ENCODE peak calls at places on chromosomes 7 and 10, in four cellular contexts. A is heart right ventricle, G is breast epithelium, V is astrocyte of the spinal cord. K is an unnamed sample.

GRCh38 chr10:114577133-114577532 is 80.9 kb downstream of the ABLIM1 start:
- DNase-seq in A (no peak), V (peak; percentile 73), G (no peak), K (peak; percentile 88)

GRCh38 chr7:29596593-29597178 is 33.1 kb downstream of the PRR15 start:
- DNase-seq in V (no peak), G (no peak), A (no peak), K (peak; percentile 54)

GRCh38 chr7:21999896-22000295 is 54.2 kb upstream of the CDCA7L start:
- DNase-seq in A (no peak), V (peak; percentile 13), G (no peak), K (no peak)

GRCh38 chr7:27129729-27130539 is 623 bp downstream of the HOXA4 start:
- DNase-seq in A (no peak), G (no peak), V (no peak), K (no peak)

GRCh38 chr10:1368772-1369171 is 312.6 kb downstream of the WDR37 start:
- DNase-seq in G (no peak), V (no peak), A (no peak), K (no peak)

GRCh38 chr7:80806653-80807052 is 112.2 kb downstream of the SEMA3C start:
- DNase-seq in G (no peak), A (no peak), V (peak; percentile 43), K (no peak)

GRCh38 chr7:47088329-47089067 is 493.4 kb downstream of the TNS3 start:
- DNase-seq in A (peak; percentile 65), V (peak; percentile 65), G (no peak), K (peak; percentile 78)

GRCh38 chr10:119734396-119735332 is 8.8 kb downstream of the INPP5F start:
- DNase-seq in A (no peak), G (no peak), V (peak; percentile 67), K (peak; percentile 37)

GRCh38 chr7:79298145-79298760 is 155.2 kb downstream of the MAGI2 start:
- DNase-seq in G (no peak), V (peak; percentile 73), A (peak; percentile 11), K (peak; percentile 83)

GRCh38 chr7:101718747-101719260 is 89.7 kb upstream of the MYL10 start:
- DNase-seq in V (no peak), G (no peak), A (no peak), K (no peak)

GRCh38 chr10:34135515-34135914 is 679.6 kb downstream of the PARD3 start:
- DNase-seq in V (no peak), G (no peak), A (no peak), K (no peak)

GRCh38 chr10:25059990-25060389 is 43.6 kb downstream of the THNSL1 start:
- DNase-seq in V (peak; percentile 90), A (no peak), G (no peak), K (peak; percentile 93)

GRCh38 chr10:73232887-73233286 is 14.2 kb downstream of the DNAJC9 start:
- DNase-seq in V (no peak), G (no peak), A (no peak), K (no peak)

GRCh38 chr10:30118590-30118989 is 59.2 kb upstream of the JCAD start:
- DNase-seq in V (no peak), G (no peak), A (no peak), K (no peak)

GRCh38 chr7:74038194-74038961 is 10.4 kb downstream of the ELN start:
- DNase-seq in V (no peak), A (no peak), G (no peak), K (no peak)

GRCh38 chr10:28331821-28332220 is 29.0 kb upstream of the MPP7 start:
- DNase-seq in V (peak; percentile 95), A (no peak), G (no peak), K (peak; percentile 25)

GRCh38 chr7:155392726-155393570 is 65.0 kb upstream of the EN2 start:
- DNase-seq in V (no peak), G (no peak), A (no peak), K (no peak)

GRCh38 chr10:4169448-4169847 is 384.4 kb upstream of the KLF6 start:
- DNase-seq in V (no peak), G (no peak), A (no peak), K (no peak)

GRCh38 chr7:69654849-69655707 is 56.8 kb downstream of the AUTS2 start:
- DNase-seq in A (no peak), G (no peak), V (no peak), K (no peak)

GRCh38 chr10:88553116-88553752 is 29.9 kb downstream of the RNLS start:
- DNase-seq in V (peak; percentile 85), G (no peak), A (peak; percentile 54), K (peak; percentile 91)

GRCh38 chr10:101817542-101818118 is 614 bp downstream of the OGA start:
- DNase-seq in V (peak; percentile 96), A (peak; percentile 90), G (peak; percentile 90), K (peak; percentile 97)

GRCh38 chr10:93334181-93334580 is 148.0 kb downstream of the MYOF start:
- DNase-seq in A (no peak), G (no peak), V (no peak), K (no peak)

GRCh38 chr10:35613597-35614226 is 8.6 kb downstream of the GJD4 start:
- DNase-seq in A (no peak), G (no peak), V (peak; percentile 37), K (peak; percentile 61)

GRCh38 chr7:31794851-31795250 is 107.8 kb downstream of the PPP1R17 start:
- DNase-seq in G (no peak), V (no peak), A (no peak), K (no peak)

GRCh38 chr10:100341953-100342626 is 4.9 kb upstream of the SCD start:
- DNase-seq in G (no peak), V (peak; percentile 60), A (peak; percentile 45), K (peak; percentile 74)

GRCh38 chr7:158814637-158815036 is 14.7 kb downstream of the ESYT2 start:
- DNase-seq in G (no peak), A (no peak), V (no peak), K (peak; percentile 27)

GRCh38 chr10:50641636-50642035 is 17.9 kb upstream of the SGMS1 start:
- DNase-seq in G (no peak), A (no peak), V (no peak), K (peak; percentile 10)

GRCh38 chr7:115289966-115290365 is 368.1 kb downstream of the MDFIC start:
- DNase-seq in V (peak; percentile 33), G (no peak), A (no peak), K (no peak)

GRCh38 chr10:110278562-110278961 is 26.2 kb downstream of the SMNDC1 start:
- DNase-seq in V (no peak), G (no peak), A (no peak), K (no peak)

GRCh38 chr10:3995302-3996210 is 210.5 kb upstream of the KLF6 start:
- DNase-seq in A (no peak), G (no peak), V (peak; percentile 68), K (peak; percentile 86)

DNA sequence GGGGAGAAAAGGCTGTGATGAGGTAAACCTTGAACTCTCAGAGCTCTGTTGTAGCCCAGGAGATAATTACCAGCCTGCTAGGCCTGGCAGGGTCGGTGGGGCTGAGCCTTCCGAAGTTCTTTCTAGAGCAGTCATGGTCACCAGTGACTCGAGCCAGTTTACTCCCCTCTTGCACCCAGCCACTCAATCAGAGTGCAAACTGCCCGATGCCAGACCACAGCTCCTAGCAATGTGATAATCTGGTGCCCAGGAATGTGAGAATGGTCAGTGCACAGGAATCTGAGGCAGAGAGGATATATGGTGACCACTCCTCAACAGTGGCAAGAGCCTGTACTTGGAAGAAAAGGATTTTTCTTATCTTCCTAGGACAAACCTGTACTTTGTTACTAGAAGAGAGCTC is 46.4 kb upstream of the KMT2E start:
- DNase-seq in G (no peak), V (peak; percentile 77), A (no peak), K (peak; percentile 65)
- H3K4me3 ChIP-seq in G (no peak overlapping the region), V (no peak overlapping the region), A (no peak overlapping the region), K (no peak overlapping the region)

GRCh38 chr7:52920977-52921376 is 114.5 kb upstream of the POM121L12 start:
- DNase-seq in G (no peak), V (no peak), A (no peak), K (no peak)

DNA sequence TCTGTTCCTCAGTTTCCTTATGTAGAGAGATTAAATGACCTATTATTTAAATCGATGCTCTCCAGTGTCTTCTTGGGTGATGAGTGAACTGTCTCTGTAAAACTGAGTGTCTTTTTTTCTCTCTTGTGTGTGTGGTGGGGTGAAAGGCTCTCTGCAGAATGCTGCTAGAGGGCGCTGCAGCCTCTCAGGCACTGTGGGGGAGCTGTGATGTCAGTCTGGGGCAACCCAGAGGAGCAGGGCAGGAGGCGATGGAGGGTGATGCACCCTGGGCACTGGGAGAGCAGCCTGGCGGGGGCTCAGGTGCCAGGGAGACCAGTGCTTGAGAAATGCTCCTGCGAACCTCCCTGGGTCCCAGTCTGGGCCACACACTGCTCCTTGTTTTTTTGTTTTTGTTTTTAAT is 110.1 kb upstream of the POM121L12 start:
- DNase-seq in A (no peak), G (no peak), V (no peak), K (no peak)
- TF ChIP-seq CTCF in A (no peak), G (no peak), V (no peak), K (no peak)

GRCh38 chr7:35993663-35994622 is 159.1 kb upstream of the EEPD1 start:
- DNase-seq in V (peak; percentile 39), A (no peak), G (no peak), K (peak; percentile 35)
- H3K4me3 ChIP-seq in V (no peak overlapping the region), A (no peak overlapping the region), G (no peak overlapping the region), K (no peak overlapping the region)

GRCh38 chr10:23005150-23005549 is 77.3 kb downstream of the ARMC3 start:
- DNase-seq in G (no peak), A (no peak), V (no peak), K (no peak)
- TF ChIP-seq CTCF in G (no peak), A (no peak), V (no peak), K (no peak)

DNA sequence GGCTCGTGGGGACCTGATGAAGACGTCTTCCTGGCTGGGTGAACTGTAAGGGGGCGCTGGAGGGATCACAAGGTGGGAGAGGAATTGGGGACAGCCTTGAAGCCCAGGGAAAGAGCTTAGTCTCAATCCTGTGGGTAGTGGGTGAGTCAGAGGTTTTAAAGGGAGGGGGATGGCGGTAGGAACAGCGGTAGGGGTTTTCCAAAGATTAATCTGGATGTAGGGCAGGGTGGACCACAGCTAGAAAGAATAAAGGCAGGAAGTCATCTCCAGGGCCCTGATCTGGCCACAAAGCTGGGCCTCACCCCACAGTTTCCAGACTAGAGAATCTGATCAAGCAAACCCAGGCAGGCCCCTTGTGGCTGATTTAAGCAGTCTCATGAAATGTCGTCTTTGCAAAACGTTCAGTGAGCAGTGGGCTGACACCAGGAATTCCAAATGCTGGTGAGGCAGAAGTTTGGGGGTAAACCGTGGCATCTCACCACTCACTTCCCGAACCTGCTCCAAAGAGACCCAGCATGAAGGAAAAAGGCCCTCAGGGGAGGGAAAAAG is 65.3 kb downstream of the CALML3 start:
- DNase-seq in V (peak; percentile 77), A (no peak), G (no peak), K (peak; percentile 39)
- H3K4me3 ChIP-seq in V (no peak overlapping the region), A (no peak overlapping the region), G (no peak overlapping the region), K (no peak overlapping the region)

GRCh38 chr7:126699707-126700106 is 553.0 kb downstream of the GRM8 start:
- DNase-seq in G (no peak), V (no peak), A (no peak), K (no peak)
- TF ChIP-seq CTCF in G (no peak), V (no peak), A (no peak), K (no peak)

GRCh38 chr7:9181356-9181755 is 747.9 kb downstream of the NXPH1 start:
- DNase-seq in G (no peak), A (no peak), V (no peak), K (no peak)
- H3K4me3 ChIP-seq in G (no peak overlapping the region), A (no peak overlapping the region), V (no peak overlapping the region), K (no peak overlapping the region)

GRCh38 chr7:6175642-6176041 is 96.8 kb downstream of the CYTH3 start:
- DNase-seq in G (no peak), V (peak; percentile 43), A (no peak), K (peak; percentile 83)
- TF ChIP-seq CTCF in G (no peak), V (no peak), A (no peak), K (no peak)